ENCODE peak calls at places on chromosomes 3 and 15, in ten cellular contexts. One of them, this sample, is unnamed.

GRCh38 chr3:108403921-108404320 is 106.5 kb downstream of the MYH15 start:
- DNase-seq in HCT116: no peak
- DNase-seq in IMR-90: peak; percentile 19
- DNase-seq in cardiac fibroblast: no peak
- DNase-seq in thoracic aorta: no peak
- DNase-seq in brain microvascular endothelial cell: no peak
- DNase-seq in H9: no peak
- DNase-seq in PC-3: no peak
- DNase-seq in endothelial cell: no peak
- DNase-seq in MCF 10A: no peak
- DNase-seq in this sample: no peak

GRCh38 chr15:27853624-27854455 is 245.3 kb downstream of the OCA2 start:
- DNase-seq in HCT116: no peak
- DNase-seq in IMR-90: no peak
- DNase-seq in cardiac fibroblast: no peak
- DNase-seq in thoracic aorta: no peak
- DNase-seq in brain microvascular endothelial cell: no peak
- DNase-seq in H9: no peak
- DNase-seq in PC-3: no peak
- DNase-seq in endothelial cell: no peak
- DNase-seq in MCF 10A: no peak
- DNase-seq in this sample: no peak

GRCh38 chr3:188169826-188170455 is 16.0 kb downstream of the LPP start:
- DNase-seq in HCT116: no peak
- DNase-seq in IMR-90: no peak
- DNase-seq in cardiac fibroblast: peak; percentile 42
- DNase-seq in thoracic aorta: no peak
- DNase-seq in brain microvascular endothelial cell: no peak
- DNase-seq in H9: no peak
- DNase-seq in PC-3: no peak
- DNase-seq in endothelial cell: no peak
- DNase-seq in MCF 10A: no peak
- DNase-seq in this sample: no peak

GRCh38 chr3:5545719-5546118 is 358.2 kb downstream of the EDEM1 start:
- DNase-seq in HCT116: no peak
- DNase-seq in IMR-90: no peak
- DNase-seq in cardiac fibroblast: no peak
- DNase-seq in thoracic aorta: no peak
- DNase-seq in brain microvascular endothelial cell: no peak
- DNase-seq in H9: no peak
- DNase-seq in PC-3: no peak
- DNase-seq in endothelial cell: no peak
- DNase-seq in MCF 10A: no peak
- DNase-seq in this sample: no peak

GRCh38 chr15:99956022-99956775 is 223.0 kb upstream of the LYSMD4 start:
- DNase-seq in HCT116: no peak
- DNase-seq in IMR-90: no peak
- DNase-seq in cardiac fibroblast: no peak
- DNase-seq in thoracic aorta: no peak
- DNase-seq in brain microvascular endothelial cell: no peak
- DNase-seq in H9: no peak
- DNase-seq in PC-3: no peak
- DNase-seq in endothelial cell: no peak
- DNase-seq in MCF 10A: peak; percentile 42
- DNase-seq in this sample: no peak

GRCh38 chr3:25945366-25945765 is 155.5 kb downstream of the OXSM start:
- DNase-seq in HCT116: no peak
- DNase-seq in IMR-90: no peak
- DNase-seq in cardiac fibroblast: no peak
- DNase-seq in thoracic aorta: no peak
- DNase-seq in brain microvascular endothelial cell: no peak
- DNase-seq in H9: no peak
- DNase-seq in PC-3: no peak
- DNase-seq in endothelial cell: no peak
- DNase-seq in MCF 10A: no peak
- DNase-seq in this sample: no peak

GRCh38 chr15:75161106-75161505 is 40.6 kb upstream of the C15orf39 start:
- DNase-seq in HCT116: no peak
- DNase-seq in IMR-90: no peak
- DNase-seq in cardiac fibroblast: no peak
- DNase-seq in thoracic aorta: no peak
- DNase-seq in brain microvascular endothelial cell: no peak
- DNase-seq in H9: no peak
- DNase-seq in PC-3: no peak
- DNase-seq in endothelial cell: no peak
- DNase-seq in MCF 10A: no peak
- DNase-seq in this sample: no peak

GRCh38 chr15:70741677-70742293 is 21.6 kb downstream of the UACA start:
- DNase-seq in HCT116: peak; percentile 79
- DNase-seq in IMR-90: peak; percentile 65
- DNase-seq in cardiac fibroblast: peak; percentile 51
- DNase-seq in thoracic aorta: no peak
- DNase-seq in brain microvascular endothelial cell: no peak
- DNase-seq in H9: no peak
- DNase-seq in PC-3: peak; percentile 77
- DNase-seq in endothelial cell: no peak
- DNase-seq in MCF 10A: peak; percentile 78
- DNase-seq in this sample: peak; percentile 45

GRCh38 chr15:58748040-58748786 is 1.3 kb downstream of the ADAM10 start:
- DNase-seq in HCT116: no peak
- DNase-seq in IMR-90: no peak
- DNase-seq in cardiac fibroblast: no peak
- DNase-seq in thoracic aorta: no peak
- DNase-seq in brain microvascular endothelial cell: no peak
- DNase-seq in H9: no peak
- DNase-seq in PC-3: no peak
- DNase-seq in endothelial cell: no peak
- DNase-seq in MCF 10A: no peak
- DNase-seq in this sample: no peak

GRCh38 chr3:56347219-56347871 is 120.9 kb downstream of the ERC2 start:
- DNase-seq in HCT116: no peak
- DNase-seq in IMR-90: no peak
- DNase-seq in cardiac fibroblast: peak; percentile 5
- DNase-seq in thoracic aorta: no peak
- DNase-seq in brain microvascular endothelial cell: no peak
- DNase-seq in H9: peak; percentile 90
- DNase-seq in PC-3: peak; percentile 16
- DNase-seq in endothelial cell: peak; percentile 69
- DNase-seq in MCF 10A: peak; percentile 63
- DNase-seq in this sample: no peak

GRCh38 chr15:91973481-91973880 is 120.0 kb downstream of the SLCO3A1 start:
- DNase-seq in HCT116: no peak
- DNase-seq in IMR-90: no peak
- DNase-seq in cardiac fibroblast: peak; percentile 8
- DNase-seq in thoracic aorta: no peak
- DNase-seq in brain microvascular endothelial cell: no peak
- DNase-seq in H9: no peak
- DNase-seq in PC-3: no peak
- DNase-seq in endothelial cell: no peak
- DNase-seq in MCF 10A: peak; percentile 67
- DNase-seq in this sample: no peak
- TF ChIP-seq CTCF in HCT116: peak; percentile 15
- TF ChIP-seq CTCF in IMR-90: peak; percentile 3
- TF ChIP-seq CTCF in cardiac fibroblast: peak; percentile 17
- TF ChIP-seq CTCF in thoracic aorta: no peak
- TF ChIP-seq CTCF in brain microvascular endothelial cell: no peak
- TF ChIP-seq CTCF in H9: peak; percentile 30
- TF ChIP-seq CTCF in PC-3: no peak
- TF ChIP-seq CTCF in endothelial cell: no peak
- TF ChIP-seq CTCF in MCF 10A: peak; percentile 32
- TF ChIP-seq CTCF in this sample: no peak

GRCh38 chr3:24628523-24629258 is 134.0 kb upstream of the THRB start:
- DNase-seq in HCT116: no peak
- DNase-seq in IMR-90: no peak
- DNase-seq in cardiac fibroblast: no peak
- DNase-seq in thoracic aorta: no peak
- DNase-seq in brain microvascular endothelial cell: no peak
- DNase-seq in H9: no peak
- DNase-seq in PC-3: peak; percentile 89
- DNase-seq in endothelial cell: no peak
- DNase-seq in MCF 10A: peak; percentile 56
- DNase-seq in this sample: no peak

GRCh38 chr3:24622138-24622537 is 127.5 kb upstream of the THRB start:
- DNase-seq in HCT116: no peak
- DNase-seq in IMR-90: no peak
- DNase-seq in cardiac fibroblast: no peak
- DNase-seq in thoracic aorta: no peak
- DNase-seq in brain microvascular endothelial cell: no peak
- DNase-seq in H9: no peak
- DNase-seq in PC-3: peak; percentile 87
- DNase-seq in endothelial cell: no peak
- DNase-seq in MCF 10A: no peak
- DNase-seq in this sample: no peak

GRCh38 chr3:24624938-24625681 is 130.5 kb upstream of the THRB start:
- DNase-seq in HCT116: no peak
- DNase-seq in IMR-90: no peak
- DNase-seq in cardiac fibroblast: no peak
- DNase-seq in thoracic aorta: no peak
- DNase-seq in brain microvascular endothelial cell: no peak
- DNase-seq in H9: no peak
- DNase-seq in PC-3: no peak
- DNase-seq in endothelial cell: no peak
- DNase-seq in MCF 10A: no peak
- DNase-seq in this sample: no peak

GRCh38 chr3:24622696-24623225 is 128.1 kb upstream of the THRB start:
- DNase-seq in HCT116: no peak
- DNase-seq in IMR-90: no peak
- DNase-seq in cardiac fibroblast: no peak
- DNase-seq in thoracic aorta: no peak
- DNase-seq in brain microvascular endothelial cell: no peak
- DNase-seq in H9: no peak
- DNase-seq in PC-3: no peak
- DNase-seq in endothelial cell: no peak
- DNase-seq in MCF 10A: no peak
- DNase-seq in this sample: no peak

GRCh38 chr3:24623657-24624056 is 129.0 kb upstream of the THRB start:
- DNase-seq in HCT116: no peak
- DNase-seq in IMR-90: no peak
- DNase-seq in cardiac fibroblast: no peak
- DNase-seq in thoracic aorta: no peak
- DNase-seq in brain microvascular endothelial cell: no peak
- DNase-seq in H9: no peak
- DNase-seq in PC-3: no peak
- DNase-seq in endothelial cell: no peak
- DNase-seq in MCF 10A: no peak
- DNase-seq in this sample: no peak
- TF ChIP-seq CTCF in HCT116: no peak
- TF ChIP-seq CTCF in IMR-90: no peak
- TF ChIP-seq CTCF in cardiac fibroblast: no peak
- TF ChIP-seq CTCF in thoracic aorta: no peak
- TF ChIP-seq CTCF in brain microvascular endothelial cell: no peak
- TF ChIP-seq CTCF in H9: no peak
- TF ChIP-seq CTCF in PC-3: no peak
- TF ChIP-seq CTCF in endothelial cell: no peak
- TF ChIP-seq CTCF in MCF 10A: no peak
- TF ChIP-seq CTCF in this sample: no peak

GRCh38 chr3:81068546-81068945 is 692.9 kb downstream of the GBE1 start:
- DNase-seq in HCT116: no peak
- DNase-seq in IMR-90: no peak
- DNase-seq in cardiac fibroblast: no peak
- DNase-seq in thoracic aorta: no peak
- DNase-seq in brain microvascular endothelial cell: no peak
- DNase-seq in H9: no peak
- DNase-seq in PC-3: no peak
- DNase-seq in endothelial cell: no peak
- DNase-seq in MCF 10A: no peak
- DNase-seq in this sample: no peak
- TF ChIP-seq CTCF in HCT116: no peak
- TF ChIP-seq CTCF in IMR-90: no peak
- TF ChIP-seq CTCF in cardiac fibroblast: no peak
- TF ChIP-seq CTCF in thoracic aorta: no peak
- TF ChIP-seq CTCF in brain microvascular endothelial cell: no peak
- TF ChIP-seq CTCF in H9: no peak
- TF ChIP-seq CTCF in PC-3: no peak
- TF ChIP-seq CTCF in endothelial cell: no peak
- TF ChIP-seq CTCF in MCF 10A: no peak
- TF ChIP-seq CTCF in this sample: no peak

DNA sequence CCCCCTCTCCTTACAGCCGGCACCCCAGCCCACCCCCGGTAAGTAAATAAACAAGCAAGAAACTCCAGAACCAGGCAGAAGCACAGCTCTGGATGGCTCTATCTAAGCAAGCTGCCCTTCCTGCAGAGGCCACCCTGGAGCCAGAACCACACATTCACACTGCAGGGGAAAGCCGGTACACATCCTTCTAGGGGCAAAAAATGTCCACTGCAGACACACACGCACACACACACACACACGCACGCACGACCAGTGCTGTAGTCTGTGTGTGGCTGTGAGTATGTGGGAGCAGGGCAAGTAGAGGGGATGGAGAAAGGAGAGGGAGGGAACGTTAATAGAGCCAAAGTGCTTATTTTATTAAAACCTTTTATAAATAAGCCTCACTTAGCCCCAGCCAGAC is 63.8 kb downstream of the ADCY5 start:
- DNase-seq in HCT116: no peak
- DNase-seq in IMR-90: peak; percentile 37
- DNase-seq in cardiac fibroblast: no peak
- DNase-seq in thoracic aorta: no peak
- DNase-seq in brain microvascular endothelial cell: peak; percentile 9
- DNase-seq in H9: no peak
- DNase-seq in PC-3: no peak
- DNase-seq in endothelial cell: no peak
- DNase-seq in MCF 10A: no peak
- DNase-seq in this sample: no peak
- TF ChIP-seq CTCF in HCT116: no peak
- TF ChIP-seq CTCF in IMR-90: no peak
- TF ChIP-seq CTCF in cardiac fibroblast: no peak
- TF ChIP-seq CTCF in thoracic aorta: no peak
- TF ChIP-seq CTCF in brain microvascular endothelial cell: no peak
- TF ChIP-seq CTCF in H9: no peak
- TF ChIP-seq CTCF in PC-3: no peak
- TF ChIP-seq CTCF in endothelial cell: no peak
- TF ChIP-seq CTCF in MCF 10A: no peak
- TF ChIP-seq CTCF in this sample: no peak

DNA sequence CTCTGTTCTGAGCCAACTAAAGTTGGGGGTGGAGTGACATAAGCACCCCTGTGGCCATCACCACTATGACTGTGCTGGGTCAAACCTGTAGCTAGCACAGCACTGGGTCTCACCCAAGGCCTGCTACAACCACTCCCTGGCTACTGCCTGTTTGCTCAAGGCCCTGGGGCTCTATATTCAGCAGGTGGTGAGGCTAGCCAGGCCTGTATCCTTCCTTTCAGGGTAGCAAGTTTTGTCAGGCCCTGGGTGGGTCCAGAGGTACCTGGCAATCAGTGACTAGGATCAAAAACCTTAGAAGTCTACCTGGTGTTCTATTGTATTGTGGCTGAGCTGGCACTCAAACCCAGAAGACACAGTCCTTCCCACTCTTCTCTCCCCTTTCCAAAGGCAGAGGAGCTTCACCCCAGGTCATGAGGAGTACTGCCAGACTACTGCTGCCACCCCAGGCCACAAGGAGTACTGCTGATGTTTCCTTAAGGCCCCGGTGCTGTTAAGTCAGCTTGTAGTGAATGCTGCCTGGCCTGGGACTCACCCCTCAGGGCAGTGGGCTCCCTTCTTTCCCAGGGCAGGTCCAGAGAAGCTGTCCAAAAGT is 170.8 kb downstream of the IGSF11 start:
- DNase-seq in HCT116: peak; percentile 24
- DNase-seq in IMR-90: no peak
- DNase-seq in cardiac fibroblast: no peak
- DNase-seq in thoracic aorta: no peak
- DNase-seq in brain microvascular endothelial cell: no peak
- DNase-seq in H9: peak; percentile 71
- DNase-seq in PC-3: no peak
- DNase-seq in endothelial cell: no peak
- DNase-seq in MCF 10A: peak; percentile 42
- DNase-seq in this sample: no peak
- TF ChIP-seq CTCF in HCT116: peak; percentile 54
- TF ChIP-seq CTCF in IMR-90: no peak
- TF ChIP-seq CTCF in cardiac fibroblast: no peak
- TF ChIP-seq CTCF in thoracic aorta: no peak
- TF ChIP-seq CTCF in brain microvascular endothelial cell: no peak
- TF ChIP-seq CTCF in H9: peak; percentile 62
- TF ChIP-seq CTCF in PC-3: peak; percentile 48
- TF ChIP-seq CTCF in endothelial cell: no peak
- TF ChIP-seq CTCF in MCF 10A: peak; percentile 25
- TF ChIP-seq CTCF in this sample: no peak